ENCODE peak calls at places on chromosomes 2 and 18, in five cellular contexts. L, T, M, E and B are unnamed samples.

GRCh38 chr2:206083602-206084467 is 2.1 kb downstream of the INO80D start:
- DNase-seq in L (peak), T (peak), M (no peak), E (peak), B (peak)

GRCh38 chr18:51151568-51152511 is 45.6 kb downstream of the MEX3C start:
- DNase-seq in L (no peak), T (no peak), M (no peak), E (no peak), B (no peak)

GRCh38 chr18:79405019-79405780 is 9.5 kb downstream of the NFATC1 start:
- DNase-seq in L (no peak), T (no peak), M (no peak), E (no peak), B (no peak)

GRCh38 chr2:27903649-27904544 is 13.4 kb downstream of the BABAM2 start:
- DNase-seq in L (no peak), T (no peak), M (no peak), E (no peak), B (no peak)

GRCh38 chr2:45614871-45615270 is 3.8 kb upstream of the SRBD1 start:
- DNase-seq in L (no peak), T (no peak), M (no peak), E (no peak), B (no peak)

GRCh38 chr18:58272779-58273500 is 228.9 kb downstream of the NEDD4L start:
- DNase-seq in L (no peak), T (no peak), M (no peak), E (no peak), B (no peak)

GRCh38 chr2:31247671-31248070 is 13.7 kb downstream of the EHD3 start:
- DNase-seq in L (no peak), T (no peak), M (no peak), E (no peak), B (no peak)

GRCh38 chr2:187390891-187391290 is 57.2 kb downstream of the CALCRL start:
- DNase-seq in L (no peak), T (no peak), M (peak), E (no peak), B (no peak)

GRCh38 chr2:62675062-62675461 is 30.5 kb upstream of the EHBP1 start:
- DNase-seq in L (no peak), T (no peak), M (no peak), E (no peak), B (no peak)

GRCh38 chr2:121185571-121186074 is 99.4 kb downstream of the TFCP2L1 start:
- DNase-seq in L (no peak), T (no peak), M (no peak), E (no peak), B (no peak)

GRCh38 chr18:44709297-44710117 is 28.8 kb downstream of the SETBP1 start:
- DNase-seq in L (no peak), T (peak), M (no peak), E (no peak), B (no peak)

GRCh38 chr2:234145511-234145910 is 95.0 kb downstream of the SPP2 start:
- DNase-seq in L (no peak), T (no peak), M (no peak), E (no peak), B (no peak)

GRCh38 chr2:85986121-85986520 is 97.3 kb upstream of the ST3GAL5 start:
- DNase-seq in L (no peak), T (no peak), M (no peak), E (no peak), B (no peak)

GRCh38 chr2:238892796-238893195 is 44.9 kb downstream of the TWIST2 start:
- DNase-seq in L (no peak), T (no peak), M (no peak), E (no peak), B (no peak)

GRCh38 chr2:3637692-3638455 is 20.1 kb upstream of the ALLC start:
- DNase-seq in L (no peak), T (no peak), M (no peak), E (no peak), B (no peak)

GRCh38 chr18:73979742-73980141 is 167.9 kb downstream of the FBXO15 start:
- DNase-seq in L (no peak), T (no peak), M (no peak), E (no peak), B (no peak)

GRCh38 chr18:58496937-58497336 is 132.0 kb downstream of the ALPK2 start:
- DNase-seq in L (no peak), T (no peak), M (peak), E (no peak), B (peak)

GRCh38 chr2:181268174-181268867 is 188.9 kb upstream of the ITGA4 start:
- DNase-seq in L (no peak), T (no peak), M (no peak), E (no peak), B (no peak)

GRCh38 chr2:132659331-132659730 is 10.7 kb downstream of the LYPD1 start:
- DNase-seq in L (no peak), T (no peak), M (no peak), E (no peak), B (no peak)

GRCh38 chr2:124027182-124027581 is 2.1 kb downstream of the CNTNAP5 start:
- DNase-seq in L (no peak), T (peak), M (peak), E (peak), B (peak)

GRCh38 chr2:200962821-200963128 is 685 bp downstream of the ORC2 start:
- DNase-seq in L (no peak), T (no peak), M (no peak), E (no peak), B (no peak)

GRCh38 chr2:239252433-239253200 is 148.2 kb downstream of the HDAC4 start:
- DNase-seq in L (no peak), T (no peak), M (no peak), E (no peak), B (no peak)

GRCh38 chr2:98795903-98796676 is 65.2 kb upstream of the MGAT4A start:
- DNase-seq in L (no peak), T (no peak), M (peak), E (no peak), B (no peak)

GRCh38 chr2:110804915-110805314 is 72.5 kb downstream of the ACOXL start:
- DNase-seq in L (no peak), T (peak), M (no peak), E (no peak), B (no peak)

GRCh38 chr18:189254-189653 is 30.9 kb downstream of the USP14 start:
- DNase-seq in L (no peak), T (no peak), M (peak), E (no peak), B (no peak)

GRCh38 chr2:179936654-179937053 is 70.4 kb downstream of the CWC22 start:
- DNase-seq in L (peak), T (no peak), M (peak), E (peak), B (peak)

GRCh38 chr2:75833386-75833785 is 122.7 kb upstream of the GCFC2 start:
- DNase-seq in L (no peak), T (no peak), M (no peak), E (no peak), B (no peak)

GRCh38 chr18:79912994-79913831 is 38.2 kb downstream of the SLC66A2 start:
- DNase-seq in L (no peak), T (no peak), M (no peak), E (no peak), B (no peak)

GRCh38 chr2:188916831-188917230 is 57.3 kb upstream of the COL3A1 start:
- DNase-seq in L (no peak), T (no peak), M (no peak), E (no peak), B (no peak)

GRCh38 chr2:123935405-123935804 is 89.7 kb upstream of the CNTNAP5 start:
- DNase-seq in L (no peak), T (no peak), M (no peak), E (no peak), B (no peak)

GRCh38 chr2:86518498-86518897 is 44.7 kb downstream of the CHMP3 start:
- DNase-seq in L (no peak), T (no peak), M (peak), E (no peak), B (no peak)

GRCh38 chr2:26395394-26395793 is 6.3 kb upstream of the DRC1 start:
- DNase-seq in L (no peak), T (no peak), M (no peak), E (no peak), B (no peak)

GRCh38 chr2:191840916-191841315 is 6.0 kb downstream of the CAVIN2 start:
- DNase-seq in L (no peak), T (no peak), M (no peak), E (no peak), B (no peak)

DNA sequence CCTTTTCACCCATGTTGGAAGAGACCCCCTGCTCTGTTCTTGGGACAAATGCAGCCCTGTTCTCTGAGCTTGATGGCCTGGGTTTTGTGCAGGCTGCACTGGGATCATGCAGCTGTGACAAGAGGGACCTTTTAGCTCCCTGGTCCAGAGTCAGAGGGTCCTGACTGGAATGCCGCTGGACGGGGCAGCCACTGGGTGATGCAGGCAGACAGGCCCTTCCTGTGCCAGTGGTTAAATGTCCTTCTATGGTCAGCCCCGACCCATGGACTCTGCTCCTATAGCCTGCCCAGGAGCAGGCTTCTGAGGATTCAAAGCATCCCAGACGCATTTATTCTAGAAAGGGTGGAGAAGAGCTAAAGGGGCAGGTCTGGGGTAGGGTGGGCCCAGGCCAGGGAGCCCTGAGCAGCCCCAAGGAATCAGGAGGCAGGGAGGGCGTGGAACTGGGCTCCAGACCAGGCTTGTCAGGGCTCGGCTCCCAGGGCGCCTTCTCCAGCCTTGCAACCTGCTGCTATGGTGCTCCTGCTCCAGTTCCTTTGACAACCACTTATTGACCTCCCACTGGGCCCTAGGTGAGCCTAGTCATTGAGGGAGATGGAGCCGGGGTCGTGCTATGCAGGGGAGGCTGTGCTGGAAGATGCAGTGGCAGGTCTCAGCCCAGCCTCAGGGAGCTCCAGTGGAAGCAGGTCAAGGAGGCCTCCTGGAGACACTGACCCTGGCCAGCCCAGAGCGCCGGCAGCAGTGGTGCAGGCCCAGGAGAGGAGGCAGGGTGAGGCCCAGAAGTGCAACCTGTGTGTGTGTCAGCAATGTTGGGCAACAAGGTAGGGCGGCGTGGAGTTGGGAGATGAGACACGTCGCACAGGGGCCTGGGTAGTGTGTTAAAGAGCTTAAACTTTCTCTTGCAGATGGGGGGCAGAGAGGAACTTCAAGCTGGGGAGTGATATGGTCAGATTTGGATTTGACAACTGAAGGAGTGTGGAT is 278.1 kb upstream of the HS6ST1 start:
- DNase-seq in L (no peak), T (no peak), M (no peak), E (no peak), B (no peak)
- TF ChIP-seq SUZ12 in L (no peak), T (no peak), M (no peak), E (no peak), B (no peak)

GRCh38 chr18:23114911-23115310 is 20.4 kb upstream of the CABLES1 start:
- DNase-seq in L (no peak), T (no peak), M (no peak), E (no peak), B (no peak)
- TF ChIP-seq SUZ12 in L (no peak), T (no peak), M (no peak), E (no peak), B (no peak)

GRCh38 chr2:143425896-143426295 is 296.7 kb downstream of the ARHGAP15 start:
- DNase-seq in L (no peak), T (no peak), M (no peak), E (no peak), B (no peak)
- TF ChIP-seq SUZ12 in L (no peak), T (no peak), M (no peak), E (no peak), B (no peak)

GRCh38 chr2:210591663-210592062 is 35.3 kb downstream of the CPS1 start:
- DNase-seq in L (no peak), T (no peak), M (no peak), E (no peak), B (no peak)
- TF ChIP-seq SUZ12 in L (no peak), T (no peak), M (no peak), E (no peak), B (no peak)

DNA sequence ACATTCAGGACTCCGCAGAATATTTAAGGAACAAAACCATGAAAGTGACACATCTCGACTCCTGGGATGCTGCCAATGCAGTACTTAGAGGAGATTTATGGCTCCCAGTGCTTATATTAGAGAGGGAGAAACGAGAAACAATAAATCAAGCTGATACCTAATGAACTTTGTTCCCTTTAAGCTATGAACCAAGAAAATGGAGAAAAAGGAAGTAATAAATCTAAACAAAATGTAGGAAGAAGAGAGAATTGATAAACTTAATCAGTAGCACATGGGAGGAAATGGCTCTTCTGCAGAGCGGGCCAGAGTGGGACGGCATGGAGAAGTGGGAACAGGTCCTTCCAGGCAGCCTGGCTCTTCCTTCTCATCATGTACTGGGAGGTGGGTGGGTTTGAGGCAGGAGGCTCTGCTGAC is 42.7 kb downstream of the NPPC start:
- DNase-seq in L (no peak), T (no peak), M (no peak), E (no peak), B (no peak)
- TF ChIP-seq SUZ12 in L (no peak), T (no peak), M (no peak), E (no peak), B (no peak)

DNA sequence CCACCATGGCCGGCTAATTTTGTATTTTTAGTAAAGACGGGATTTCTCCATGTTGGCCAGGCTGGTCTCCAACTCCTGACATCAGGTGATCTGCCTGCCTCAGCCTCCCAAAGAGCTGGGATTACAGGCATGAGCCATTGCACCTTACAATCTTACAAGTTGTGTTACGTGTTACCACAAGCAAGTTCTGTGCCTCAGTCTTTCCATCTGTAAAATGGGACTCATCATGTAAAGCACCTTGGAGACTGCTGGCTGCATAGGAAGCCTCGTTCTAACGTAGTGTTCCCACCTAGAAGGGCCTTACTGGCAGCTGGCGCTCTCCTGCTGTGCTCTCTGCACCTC is 10.0 kb downstream of the DNAJB2 start:
- DNase-seq in L (no peak), T (no peak), M (no peak), E (no peak), B (no peak)
- TF ChIP-seq SUZ12 in L (no peak), T (no peak), M (no peak), E (no peak), B (no peak)

DNA sequence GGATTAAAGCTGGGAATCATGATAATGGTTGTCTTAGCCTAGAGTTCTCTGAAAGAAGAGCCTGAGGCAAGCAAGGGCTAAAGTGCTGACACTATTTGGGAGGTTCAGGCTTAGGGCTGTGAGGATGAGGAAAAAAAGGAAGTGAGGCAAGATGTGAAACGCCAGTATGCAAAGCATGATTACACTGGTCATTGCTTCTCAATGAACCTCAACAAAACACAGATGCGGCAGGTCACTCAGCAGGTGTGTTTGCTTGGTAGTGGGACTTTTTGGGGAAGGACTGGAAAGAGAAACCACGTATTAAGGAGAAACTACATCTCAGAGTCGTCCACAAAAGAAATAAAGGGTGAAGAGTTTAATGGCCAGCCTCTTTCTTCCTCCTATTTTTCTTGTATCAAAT is 217.3 kb downstream of the SLC4A3 start:
- DNase-seq in L (no peak), T (peak), M (no peak), E (no peak), B (no peak)
- TF ChIP-seq SUZ12 in L (no peak), T (no peak), M (no peak), E (no peak), B (no peak)

GRCh38 chr18:22688877-22689496 is 244.1 kb upstream of the RBBP8 start:
- DNase-seq in L (no peak), T (no peak), M (no peak), E (no peak), B (no peak)

GRCh38 chr18:22694954-22695353 is 238.2 kb upstream of the RBBP8 start:
- DNase-seq in L (peak), T (no peak), M (no peak), E (no peak), B (peak)

GRCh38 chr18:22695674-22696073 is 237.5 kb upstream of the RBBP8 start:
- DNase-seq in L (no peak), T (no peak), M (no peak), E (no peak), B (no peak)

GRCh38 chr18:22689711-22690110 is 243.4 kb upstream of the RBBP8 start:
- DNase-seq in L (no peak), T (no peak), M (no peak), E (no peak), B (no peak)

GRCh38 chr18:22691988-22692710 is 241.0 kb upstream of the RBBP8 start:
- DNase-seq in L (no peak), T (no peak), M (no peak), E (no peak), B (no peak)
- TF ChIP-seq SUZ12 in L (no peak), T (no peak), M (no peak), E (no peak), B (no peak)

DNA sequence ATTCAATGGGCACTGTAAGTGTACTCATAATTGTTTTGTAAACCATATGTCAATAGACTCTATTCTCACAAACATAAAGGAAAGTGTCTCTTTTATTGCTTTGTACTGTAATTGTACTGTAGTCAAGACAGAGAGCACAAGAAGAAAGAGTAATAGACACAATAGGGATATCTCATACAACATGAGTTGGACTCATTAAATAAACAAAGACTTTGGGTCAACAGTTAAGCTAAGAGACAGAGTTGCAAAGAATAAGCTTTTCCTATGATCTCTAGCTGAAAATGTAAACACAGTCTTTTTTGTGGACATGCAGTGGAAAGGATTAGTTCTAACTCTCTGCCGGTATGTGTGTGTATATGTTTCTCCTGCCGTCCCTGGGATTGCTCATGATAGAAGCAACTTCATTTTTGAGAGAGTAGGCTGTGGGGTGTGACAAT is 14.0 kb upstream of the KYNU start:
- DNase-seq in L (no peak), T (no peak), M (peak), E (no peak), B (no peak)
- TF ChIP-seq SUZ12 in L (no peak), T (no peak), M (no peak), E (no peak), B (no peak)